ENCODE peak calls at places on chromosomes 2 and 18, in nine cellular contexts. O is frontal cortex; F is stimulated activated CD8-positive, alpha-beta memory T cell treated with anti-CD3 and anti-CD28 coated beads, Interleukin-7, amount 100 ng/mL, for 1 hour; L is mammary epithelial cell; J is sigmoid colon; I is CD8-positive, alpha-beta T cell; W is adrenal gland; P is COR-L47; C is activated CD8-positive, alpha-beta memory T cell treated with anti-CD3 and anti-CD28 coated beads for 1 hour. T is an unnamed sample.

GRCh38 chr2:219765236-219765635 is 137.8 kb downstream of the SLC4A3 start:
- DNase-seq in O (no peak), F (no peak), L (peak; percentile 30), J (no peak), I (no peak), W (no peak), P (no peak), C (no peak), T (no peak)

GRCh38 chr2:236369606-236370005 is 105.4 kb upstream of the ASB18 start:
- DNase-seq in O (no peak), F (no peak), L (no peak), J (no peak), I (no peak), W (no peak), P (no peak), C (no peak), T (no peak)

GRCh38 chr2:189783451-189783926 is 650 bp downstream of the ORMDL1 start:
- DNase-seq in O (no peak), F (no peak), L (no peak), J (no peak), I (no peak), W (no peak), P (peak; percentile 6), C (no peak), T (no peak)

GRCh38 chr2:26948800-26949199 is 21.6 kb upstream of the MAPRE3 start:
- DNase-seq in O (no peak), F (no peak), L (no peak), J (no peak), I (no peak), W (no peak), P (no peak), C (no peak), T (no peak)

GRCh38 chr18:25047983-25048382 is 304.0 kb downstream of the ZNF521 start:
- DNase-seq in O (no peak), F (no peak), L (no peak), J (no peak), I (no peak), W (no peak), P (no peak), C (no peak), T (no peak)

GRCh38 chr2:76197428-76197827 is 486.7 kb upstream of the GCFC2 start:
- DNase-seq in O (no peak), F (no peak), L (no peak), J (no peak), I (no peak), W (no peak), P (no peak), C (no peak), T (no peak)

GRCh38 chr2:106596844-106597243 is 109.7 kb downstream of the CD8B2 start:
- DNase-seq in O (no peak), F (no peak), L (no peak), J (no peak), I (no peak), W (no peak), P (no peak), C (no peak), T (no peak)

GRCh38 chr18:79507546-79508480 is 112.1 kb downstream of the NFATC1 start:
- DNase-seq in O (peak; percentile 77), F (no peak), L (no peak), J (peak; percentile 95), I (no peak), W (peak; percentile 65), P (no peak), C (no peak), T (peak; percentile 46)

GRCh38 chr2:112996635-112997034 is 8.6 kb upstream of the IL36A start:
- DNase-seq in O (no peak), F (peak; percentile 18), L (no peak), J (no peak), I (peak; percentile 56), W (no peak), P (no peak), C (peak; percentile 37), T (no peak)

GRCh38 chr18:30106356-30106755 is 936.2 kb downstream of the DSC3 start:
- DNase-seq in O (no peak), F (no peak), L (peak; percentile 75), J (no peak), I (no peak), W (no peak), P (no peak), C (no peak), T (no peak)

GRCh38 chr18:13808294-13809024 is 15.5 kb upstream of the MC5R start:
- DNase-seq in O (no peak), F (no peak), L (no peak), J (no peak), I (no peak), W (no peak), P (no peak), C (no peak), T (no peak)

GRCh38 chr2:140804682-140805235 is 1326.1 kb downstream of the LRP1B start:
- DNase-seq in O (no peak), F (no peak), L (no peak), J (no peak), I (no peak), W (no peak), P (no peak), C (no peak), T (no peak)

GRCh38 chr2:102826904-102827303 is 65.1 kb downstream of the TMEM182 start:
- DNase-seq in O (no peak), F (no peak), L (peak; percentile 1), J (no peak), I (no peak), W (no peak), P (peak; percentile 75), C (no peak), T (no peak)

GRCh38 chr2:10355471-10356458 is 53.1 kb downstream of the HPCAL1 start:
- DNase-seq in O (no peak), F (no peak), L (no peak), J (no peak), I (no peak), W (no peak), P (peak; percentile 50), C (no peak), T (peak; percentile 33)

GRCh38 chr2:121284424-121285076 is 452 bp downstream of the TFCP2L1 start:
- DNase-seq in O (no peak), F (no peak), L (peak; percentile 29), J (no peak), I (no peak), W (no peak), P (peak; percentile 32), C (no peak), T (no peak)

GRCh38 chr18:3995476-3996102 is 459.5 kb downstream of the DLGAP1 start:
- DNase-seq in O (no peak), F (no peak), L (peak; percentile 55), J (no peak), I (peak; percentile 3), W (peak; percentile 57), P (peak; percentile 65), C (no peak), T (peak; percentile 41)

GRCh38 chr2:238856713-238857567 is 9.1 kb downstream of the TWIST2 start:
- DNase-seq in O (no peak), F (no peak), L (no peak), J (peak; percentile 59), I (no peak), W (no peak), P (no peak), C (no peak), T (no peak)

GRCh38 chr2:207861789-207862188 is 92.1 kb upstream of the FZD5 start:
- DNase-seq in O (no peak), F (no peak), L (no peak), J (no peak), I (no peak), W (no peak), P (no peak), C (no peak), T (no peak)

GRCh38 chr2:217993817-217994459 is 8.9 kb downstream of the TNS1 start:
- DNase-seq in O (no peak), F (no peak), L (no peak), J (peak; percentile 86), I (no peak), W (peak; percentile 68), P (peak; percentile 22), C (peak; percentile 7), T (peak; percentile 84)

GRCh38 chr2:1988049-1988448 is 243.7 kb upstream of the PXDN start:
- DNase-seq in O (no peak), F (no peak), L (no peak), J (no peak), I (no peak), W (no peak), P (no peak), C (no peak), T (peak; percentile 74)

GRCh38 chr2:236587861-236588495 is 18.4 kb downstream of the ACKR3 start:
- DNase-seq in O (no peak), F (no peak), L (no peak), J (no peak), I (no peak), W (no peak), P (no peak), C (no peak), T (no peak)

GRCh38 chr2:41932241-41933034 is 115.4 kb upstream of the PKDCC start:
- DNase-seq in O (no peak), F (no peak), L (no peak), J (peak; percentile 82), I (no peak), W (peak; percentile 80), P (no peak), C (no peak), T (no peak)

GRCh38 chr2:6885968-6886367 is 8.4 kb downstream of the RSAD2 start:
- DNase-seq in O (no peak), F (no peak), L (no peak), J (no peak), I (no peak), W (no peak), P (no peak), C (no peak), T (no peak)

GRCh38 chr2:95056461-95057459 is 31.3 kb downstream of the MAL start:
- DNase-seq in O (no peak), F (no peak), L (peak; percentile 17), J (peak; percentile 67), I (no peak), W (no peak), P (no peak), C (no peak), T (no peak)

GRCh38 chr2:25340340-25340886 is 1.3 kb downstream of the DNMT3A start:
- DNase-seq in O (peak; percentile 68), F (no peak), L (no peak), J (peak; percentile 77), I (no peak), W (peak; percentile 51), P (peak; percentile 73), C (no peak), T (peak; percentile 77)

GRCh38 chr2:232584238-232584637 is 33.7 kb downstream of the EIF4E2 start:
- DNase-seq in O (no peak), F (no peak), L (no peak), J (peak; percentile 29), I (no peak), W (no peak), P (no peak), C (no peak), T (no peak)

GRCh38 chr18:68177807-68178702 is 536.9 kb downstream of the TMX3 start:
- DNase-seq in O (no peak), F (no peak), L (peak; percentile 91), J (no peak), I (no peak), W (no peak), P (peak; percentile 86), C (no peak), T (peak; percentile 31)

GRCh38 chr18:79950440-79951341 is 762 bp downstream of the SLC66A2 start:
- DNase-seq in O (peak; percentile 52), F (no peak), L (peak; percentile 25), J (peak; percentile 67), I (no peak), W (peak; percentile 58), P (no peak), C (no peak), T (peak; percentile 81)

GRCh38 chr2:231039821-231040364 is 2.6 kb downstream of the C2orf72 start:
- DNase-seq in O (no peak), F (no peak), L (no peak), J (no peak), I (no peak), W (no peak), P (no peak), C (no peak), T (no peak)

GRCh38 chr2:28663359-28663758 is 88.3 kb upstream of the PPP1CB start:
- DNase-seq in O (no peak), F (no peak), L (no peak), J (peak; percentile 57), I (no peak), W (no peak), P (no peak), C (no peak), T (no peak)

GRCh38 chr18:35730738-35731370 is 149.3 kb downstream of the GALNT1 start:
- DNase-seq in O (no peak), F (no peak), L (no peak), J (no peak), I (no peak), W (peak; percentile 34), P (peak; percentile 9), C (no peak), T (no peak)

T was measured in pancreas.